ENCODE peak calls at places on chromosomes 5 and 9, in eight cellular contexts. One of them, this sample, is unnamed.

GRCh38 chr9:76510041-76510440 is 51.1 kb downstream of the GCNT1 start:
- DNase-seq in dermis microvascular lymphatic vessel endothelial cell: no peak
- DNase-seq in RPMI7951: no peak
- DNase-seq in hippocampal formation: no peak
- DNase-seq in adrenal gland: no peak
- DNase-seq in HS-27A: no peak
- DNase-seq in NCI-H1048: no peak
- DNase-seq in HEK293T: no peak
- DNase-seq in this sample: no peak

GRCh38 chr9:119009253-119009652 is 360.0 kb downstream of the BRINP1 start:
- DNase-seq in dermis microvascular lymphatic vessel endothelial cell: no peak
- DNase-seq in RPMI7951: peak
- DNase-seq in hippocampal formation: no peak
- DNase-seq in adrenal gland: no peak
- DNase-seq in HS-27A: no peak
- DNase-seq in NCI-H1048: no peak
- DNase-seq in HEK293T: no peak
- DNase-seq in this sample: no peak

GRCh38 chr5:153276151-153276550 is 214.3 kb upstream of the GRIA1 start:
- DNase-seq in dermis microvascular lymphatic vessel endothelial cell: no peak
- DNase-seq in RPMI7951: peak
- DNase-seq in hippocampal formation: no peak
- DNase-seq in adrenal gland: peak
- DNase-seq in HS-27A: no peak
- DNase-seq in NCI-H1048: no peak
- DNase-seq in HEK293T: peak
- DNase-seq in this sample: peak

GRCh38 chr9:91361294-91362201 is at the start of gene AUH:
- DNase-seq in dermis microvascular lymphatic vessel endothelial cell: peak
- DNase-seq in RPMI7951: peak
- DNase-seq in hippocampal formation: peak
- DNase-seq in adrenal gland: peak
- DNase-seq in HS-27A: peak
- DNase-seq in NCI-H1048: peak
- DNase-seq in HEK293T: peak
- DNase-seq in this sample: peak

GRCh38 chr5:100803391-100803790 is 99.7 kb downstream of the ST8SIA4 start:
- DNase-seq in dermis microvascular lymphatic vessel endothelial cell: no peak
- DNase-seq in RPMI7951: peak
- DNase-seq in hippocampal formation: peak
- DNase-seq in adrenal gland: no peak
- DNase-seq in HS-27A: no peak
- DNase-seq in NCI-H1048: no peak
- DNase-seq in HEK293T: no peak
- DNase-seq in this sample: no peak

GRCh38 chr9:83937861-83938455 is 16.7 kb upstream of the KIF27 start:
- DNase-seq in dermis microvascular lymphatic vessel endothelial cell: peak
- DNase-seq in RPMI7951: peak
- DNase-seq in hippocampal formation: peak
- DNase-seq in adrenal gland: no peak
- DNase-seq in HS-27A: no peak
- DNase-seq in NCI-H1048: no peak
- DNase-seq in HEK293T: peak
- DNase-seq in this sample: peak

GRCh38 chr9:2631263-2631662 is 9.7 kb downstream of the VLDLR start:
- DNase-seq in dermis microvascular lymphatic vessel endothelial cell: no peak
- DNase-seq in RPMI7951: no peak
- DNase-seq in hippocampal formation: no peak
- DNase-seq in adrenal gland: no peak
- DNase-seq in HS-27A: no peak
- DNase-seq in NCI-H1048: no peak
- DNase-seq in HEK293T: no peak
- DNase-seq in this sample: no peak

GRCh38 chr9:96413312-96414221 is 4.6 kb downstream of the ZNF367 start:
- DNase-seq in dermis microvascular lymphatic vessel endothelial cell: no peak
- DNase-seq in RPMI7951: no peak
- DNase-seq in hippocampal formation: peak
- DNase-seq in adrenal gland: no peak
- DNase-seq in HS-27A: no peak
- DNase-seq in NCI-H1048: no peak
- DNase-seq in HEK293T: no peak
- DNase-seq in this sample: no peak

GRCh38 chr9:127388856-127389238 is 8.1 kb upstream of the SLC2A8 start:
- DNase-seq in dermis microvascular lymphatic vessel endothelial cell: no peak
- DNase-seq in RPMI7951: peak
- DNase-seq in hippocampal formation: no peak
- DNase-seq in adrenal gland: peak
- DNase-seq in HS-27A: no peak
- DNase-seq in NCI-H1048: no peak
- DNase-seq in HEK293T: no peak
- DNase-seq in this sample: peak